ENCODE peak calls at places on chromosomes 1 and 21, in eight cellular contexts. N is heart left ventricle, O is mesenchymal stem cell, E is fibroblast of lung, B is A549, P is iPS DF 6.9, Y is aorta, D is PC-3. L is an unnamed sample.

GRCh38 chr1:213268221-213268620 is 217.2 kb downstream of the RPS6KC1 start:
- DNase-seq in N (no peak), O (no peak), E (peak; percentile 87), B (no peak), P (no peak), Y (no peak), D (peak; percentile 55), L (no peak)

GRCh38 chr1:7334475-7335035 is 436.5 kb upstream of the VAMP3 start:
- DNase-seq in N (no peak), O (peak; percentile 58), E (peak; percentile 76), B (peak; percentile 50), P (no peak), Y (no peak), D (no peak), L (no peak)

GRCh38 chr1:114222920-114223319 is 69.3 kb upstream of the SYT6 start:
- DNase-seq in N (no peak), O (no peak), E (no peak), B (no peak), P (no peak), Y (no peak), D (no peak), L (no peak)

GRCh38 chr1:218123968-218124367 is 161.1 kb upstream of the RRP15 start:
- DNase-seq in N (no peak), O (no peak), E (no peak), B (no peak), P (peak; percentile 54), Y (no peak), D (no peak), L (no peak)

GRCh38 chr1:14945132-14946010 is 208.2 kb upstream of the TMEM51 start:
- DNase-seq in N (peak; percentile 65), O (peak; percentile 90), E (peak; percentile 93), B (no peak), P (no peak), Y (peak; percentile 65), D (peak; percentile 15), L (no peak)

GRCh38 chr1:23984417-23985186 is 4.5 kb upstream of the SRSF10 start:
- DNase-seq in N (no peak), O (peak; percentile 62), E (peak; percentile 56), B (peak; percentile 45), P (no peak), Y (no peak), D (peak; percentile 45), L (no peak)

GRCh38 chr1:55443175-55443933 is 228.2 kb upstream of the USP24 start:
- DNase-seq in N (peak; percentile 65), O (peak; percentile 98), E (peak; percentile 98), B (peak; percentile 92), P (no peak), Y (peak; percentile 94), D (peak; percentile 91), L (no peak)

GRCh38 chr1:214464303-214465287 is 86.8 kb downstream of the PTPN14 start:
- DNase-seq in N (no peak), O (no peak), E (no peak), B (no peak), P (no peak), Y (no peak), D (no peak), L (no peak)

GRCh38 chr1:212450331-212450881 is 17.7 kb downstream of the NENF start:
- DNase-seq in N (peak; percentile 44), O (no peak), E (no peak), B (no peak), P (no peak), Y (no peak), D (no peak), L (no peak)

GRCh38 chr1:150696590-150696989 is 364 bp downstream of the GOLPH3L start:
- DNase-seq in N (no peak), O (no peak), E (no peak), B (peak; percentile 12), P (no peak), Y (no peak), D (no peak), L (no peak)

GRCh38 chr1:218164930-218165686 is 120.0 kb upstream of the RRP15 start:
- DNase-seq in N (peak; percentile 64), O (peak; percentile 23), E (peak; percentile 4), B (peak; percentile 11), P (no peak), Y (no peak), D (peak; percentile 61), L (no peak)

GRCh38 chr1:10958614-10959013 is 53.8 kb upstream of the TARDBP start:
- DNase-seq in N (no peak), O (no peak), E (no peak), B (no peak), P (no peak), Y (no peak), D (no peak), L (no peak)

GRCh38 chr1:162976628-162977027 is 92.5 kb upstream of the RGS4 start:
- DNase-seq in N (no peak), O (no peak), E (no peak), B (no peak), P (no peak), Y (no peak), D (no peak), L (peak; percentile 0)

GRCh38 chr1:59150537-59151386 is 146.1 kb upstream of the FGGY start:
- DNase-seq in N (peak; percentile 76), O (peak; percentile 100), E (peak; percentile 100), B (peak; percentile 89), P (no peak), Y (peak; percentile 86), D (peak; percentile 98), L (no peak)

GRCh38 chr1:104933846-104934245 is 1184.1 kb downstream of the AMY1C start:
- DNase-seq in N (no peak), O (no peak), E (no peak), B (no peak), P (no peak), Y (no peak), D (no peak), L (no peak)

GRCh38 chr1:204468206-204468605 is 26.4 kb downstream of the PIK3C2B start:
- DNase-seq in N (no peak), O (no peak), E (no peak), B (no peak), P (no peak), Y (no peak), D (no peak), L (no peak)

GRCh38 chr1:204468766-204469302 is 25.8 kb downstream of the PIK3C2B start:
- DNase-seq in N (no peak), O (no peak), E (no peak), B (no peak), P (no peak), Y (no peak), D (no peak), L (no peak)

GRCh38 chr1:204471687-204472086 is 22.9 kb downstream of the PIK3C2B start:
- DNase-seq in N (no peak), O (no peak), E (no peak), B (no peak), P (no peak), Y (no peak), D (no peak), L (no peak)

GRCh38 chr1:204466416-204467405 is 27.9 kb downstream of the PIK3C2B start:
- DNase-seq in N (no peak), O (no peak), E (no peak), B (no peak), P (no peak), Y (peak; percentile 73), D (no peak), L (no peak)

GRCh38 chr1:204469304-204469703 is 25.3 kb downstream of the PIK3C2B start:
- DNase-seq in N (peak; percentile 78), O (no peak), E (no peak), B (no peak), P (no peak), Y (no peak), D (no peak), L (no peak)
- H3K27ac ChIP-seq in N (peak overlapping the region; percentile 90), O (no peak overlapping the region), E (no peak overlapping the region), B (no peak overlapping the region), P (no peak overlapping the region), Y (no peak overlapping the region), D (no peak overlapping the region), L (no peak overlapping the region)

GRCh38 chr21:23307065-23307464 is 2300.2 kb downstream of the MRPL39 start:
- DNase-seq in N (no peak), O (no peak), E (no peak), B (no peak), P (no peak), Y (no peak), D (no peak), L (no peak)

GRCh38 chr21:23308741-23309140 is 2298.5 kb downstream of the MRPL39 start:
- DNase-seq in N (no peak), O (no peak), E (no peak), B (no peak), P (no peak), Y (no peak), D (no peak), L (no peak)
- H3K9me3 ChIP-seq in N (peaks cover 2% of the 10 kb centered on the region), O (no peaks in the 10 kb centered on the region), E (no peaks in the 10 kb centered on the region), B (no peaks in the 10 kb centered on the region), P (no peaks in the 10 kb centered on the region), Y (no peaks in the 10 kb centered on the region), D (no peaks in the 10 kb centered on the region), L (no peaks in the 10 kb centered on the region)

DNA sequence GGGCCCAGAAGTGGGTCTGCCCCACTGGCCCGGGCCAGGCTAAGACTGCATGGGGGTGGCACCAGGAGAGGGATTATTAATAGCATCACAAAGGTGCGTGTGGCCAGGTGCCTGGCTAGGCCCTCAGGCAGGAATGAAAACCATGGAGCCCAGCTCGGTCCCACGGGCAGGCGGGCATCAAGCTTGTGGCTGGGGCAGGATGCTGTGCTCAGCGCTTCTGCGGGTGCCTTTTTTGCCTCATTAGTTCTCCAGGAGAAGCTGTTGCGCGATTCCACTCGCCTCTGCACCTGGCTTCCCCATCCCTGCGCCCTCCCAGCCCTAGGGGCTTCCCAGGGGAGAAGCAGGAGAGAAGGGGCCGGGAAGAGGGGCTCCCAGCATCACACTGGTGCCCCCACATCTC is 39.3 kb downstream of the CITED4 start:
- DNase-seq in N (no peak), O (no peak), E (no peak), B (no peak), P (no peak), Y (no peak), D (no peak), L (no peak)
- H3K27ac ChIP-seq in N (no peak overlapping the region), O (no peak overlapping the region), E (no peak overlapping the region), B (no peak overlapping the region), P (no peak overlapping the region), Y (no peak overlapping the region), D (no peak overlapping the region), L (no peak overlapping the region)

DNA sequence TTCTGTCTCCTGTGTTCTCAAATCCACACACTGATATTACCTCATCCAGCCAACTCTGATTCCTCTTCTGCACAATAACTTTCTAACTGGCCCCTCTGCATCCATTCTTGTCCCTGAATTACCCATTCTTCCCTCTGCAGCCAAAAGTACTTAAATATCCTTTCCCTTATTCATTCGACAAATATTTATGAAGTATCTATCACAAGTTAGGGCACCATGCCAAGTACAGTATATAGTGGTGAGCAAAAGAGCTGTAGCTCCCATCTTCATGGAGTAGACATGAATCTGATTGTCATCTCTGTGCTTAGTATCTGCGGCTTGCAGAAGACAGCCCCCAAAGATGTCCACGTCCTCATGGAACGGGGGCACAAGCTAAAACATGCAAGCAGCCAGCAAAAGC is 316.8 kb downstream of the SETD4 start:
- DNase-seq in N (no peak), O (peak; percentile 29), E (peak; percentile 43), B (no peak), P (no peak), Y (no peak), D (peak; percentile 86), L (no peak)
- H3K9me3 ChIP-seq in N (peaks cover 8% of the 10 kb centered on the region), O (peaks cover 10% of the 10 kb centered on the region), E (no peaks in the 10 kb centered on the region), B (no peaks in the 10 kb centered on the region), P (no peaks in the 10 kb centered on the region), Y (peaks cover 2% of the 10 kb centered on the region), D (no peaks in the 10 kb centered on the region), L (no peaks in the 10 kb centered on the region)

DNA sequence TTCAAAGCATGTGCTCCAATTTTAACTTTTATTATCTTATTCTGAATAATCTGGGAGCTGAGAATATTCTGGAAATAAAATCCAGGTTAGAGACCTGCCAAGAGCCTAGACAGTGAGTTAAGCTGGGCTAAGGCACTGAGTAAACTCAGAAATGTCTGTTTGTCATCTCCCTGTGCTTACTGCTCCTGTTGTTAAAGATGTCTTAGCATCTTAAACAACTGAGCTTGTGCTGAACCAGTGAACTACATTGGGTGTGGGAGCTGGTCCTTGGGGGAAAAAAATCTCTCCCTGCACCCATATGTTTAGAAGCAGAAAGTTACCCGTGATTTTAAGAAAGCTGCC is 25.0 kb upstream of the AHCYL1 start:
- DNase-seq in N (no peak), O (no peak), E (no peak), B (no peak), P (no peak), Y (no peak), D (no peak), L (no peak)
- H3K27ac ChIP-seq in N (no peak overlapping the region), O (peak overlapping the region; percentile 95), E (peak overlapping the region; percentile 60), B (peak overlapping the region; percentile 96), P (no peak overlapping the region), Y (peak overlapping the region; percentile 57), D (peak overlapping the region; percentile 69), L (no peak overlapping the region)